ENCODE peak calls at places on chromosomes 4 and X, in ten cellular contexts. Y, W, D, S, M, U, F, B, K and L are unnamed samples.

GRCh38 chr4:89023140-89023539 is 33.8 kb downstream of the FAM13A start:
- DNase-seq in Y (no peak), W (no peak), D (no peak), S (no peak), M (no peak), U (no peak), F (no peak), B (no peak), K (no peak), L (no peak)

GRCh38 chr4:106583567-106583966 is 215.0 kb upstream of the GIMD1 start:
- DNase-seq in Y (no peak), W (no peak), D (no peak), S (no peak), M (no peak), U (no peak), F (no peak), B (no peak), K (peak; percentile 98), L (no peak)

GRCh38 chr4:138567696-138568095 is 325.5 kb upstream of the SLC7A11 start:
- DNase-seq in Y (no peak), W (no peak), D (no peak), S (no peak), M (no peak), U (no peak), F (no peak), B (no peak), K (peak; percentile 72), L (no peak)

GRCh38 chrX:120419465-120419864 is 49.6 kb downstream of the LAMP2 start:
- DNase-seq in Y (no peak), W (no peak), D (no peak), S (no peak), M (peak; percentile 77), U (no peak), F (no peak), B (no peak), K (no peak), L (no peak)

GRCh38 chr4:96691496-96691895 is 851.6 kb downstream of the PDHA2 start:
- DNase-seq in Y (no peak), W (no peak), D (no peak), S (no peak), M (no peak), U (no peak), F (no peak), B (no peak), K (no peak), L (no peak)

GRCh38 chrX:40176256-40176978 is 78.7 kb upstream of the BCOR start:
- DNase-seq in Y (peak; percentile 84), W (peak; percentile 58), D (peak; percentile 84), S (peak; percentile 67), M (peak; percentile 84), U (peak; percentile 84), F (peak; percentile 63), B (peak; percentile 80), K (no peak), L (peak; percentile 71)

GRCh38 chrX:20224814-20225487 is 41.8 kb downstream of the RPS6KA3 start:
- DNase-seq in Y (no peak), W (no peak), D (no peak), S (peak; percentile 13), M (peak; percentile 3), U (no peak), F (no peak), B (no peak), K (peak; percentile 71), L (peak; percentile 9)

GRCh38 chr4:13705521-13706035 is 78.1 kb upstream of the BOD1L1 start:
- DNase-seq in Y (peak; percentile 72), W (no peak), D (no peak), S (no peak), M (no peak), U (no peak), F (no peak), B (no peak), K (no peak), L (no peak)

GRCh38 chrX:69093960-69094935 is 71.0 kb downstream of the PJA1 start:
- DNase-seq in Y (no peak), W (peak; percentile 49), D (no peak), S (peak; percentile 62), M (peak; percentile 52), U (peak; percentile 82), F (peak; percentile 43), B (no peak), K (peak; percentile 30), L (peak; percentile 59)

GRCh38 chr4:104693601-104694201 is 199.0 kb upstream of the CXXC4 start:
- DNase-seq in Y (no peak), W (no peak), D (no peak), S (no peak), M (peak; percentile 13), U (no peak), F (no peak), B (no peak), K (no peak), L (no peak)

GRCh38 chr4:38815879-38816782 is 11.5 kb upstream of the TLR1 start:
- DNase-seq in Y (no peak), W (no peak), D (no peak), S (no peak), M (peak; percentile 65), U (no peak), F (no peak), B (no peak), K (peak; percentile 32), L (peak; percentile 54)

GRCh38 chr4:54784188-54784671 is 126.5 kb downstream of the KIT start:
- DNase-seq in Y (peak; percentile 58), W (peak; percentile 50), D (peak; percentile 96), S (no peak), M (no peak), U (no peak), F (no peak), B (no peak), K (peak; percentile 27), L (no peak)

GRCh38 chr4:40599431-40599830 is 30.2 kb downstream of the RBM47 start:
- DNase-seq in Y (no peak), W (no peak), D (no peak), S (no peak), M (no peak), U (no peak), F (no peak), B (no peak), K (no peak), L (no peak)

GRCh38 chrX:154046262-154046771 is 26.6 kb upstream of the IRAK1 start:
- DNase-seq in Y (no peak), W (no peak), D (no peak), S (no peak), M (no peak), U (no peak), F (no peak), B (no peak), K (peak; percentile 86), L (no peak)

GRCh38 chr4:25424539-25425228 is 47.6 kb downstream of the ANAPC4 start:
- DNase-seq in Y (no peak), W (no peak), D (no peak), S (no peak), M (no peak), U (no peak), F (no peak), B (no peak), K (no peak), L (no peak)

GRCh38 chr4:10105421-10105820 is 11.2 kb downstream of the WDR1 start:
- DNase-seq in Y (no peak), W (no peak), D (no peak), S (no peak), M (no peak), U (no peak), F (no peak), B (no peak), K (no peak), L (no peak)

GRCh38 chrX:46611658-46612362 is 38.2 kb downstream of the CHST7 start:
- DNase-seq in Y (no peak), W (no peak), D (no peak), S (no peak), M (no peak), U (no peak), F (no peak), B (no peak), K (no peak), L (no peak)

GRCh38 chrX:135737361-135738071 is 24.1 kb downstream of the CT45A1 start:
- DNase-seq in Y (no peak), W (no peak), D (no peak), S (no peak), M (peak; percentile 5), U (no peak), F (no peak), B (no peak), K (no peak), L (no peak)
- TF ChIP-seq CTCF in Y (no peak), W (no peak), D (no peak), S (no peak), M (peak; percentile 40), U (no peak), F (no peak), B (no peak), K (no peak), L (no peak)

DNA sequence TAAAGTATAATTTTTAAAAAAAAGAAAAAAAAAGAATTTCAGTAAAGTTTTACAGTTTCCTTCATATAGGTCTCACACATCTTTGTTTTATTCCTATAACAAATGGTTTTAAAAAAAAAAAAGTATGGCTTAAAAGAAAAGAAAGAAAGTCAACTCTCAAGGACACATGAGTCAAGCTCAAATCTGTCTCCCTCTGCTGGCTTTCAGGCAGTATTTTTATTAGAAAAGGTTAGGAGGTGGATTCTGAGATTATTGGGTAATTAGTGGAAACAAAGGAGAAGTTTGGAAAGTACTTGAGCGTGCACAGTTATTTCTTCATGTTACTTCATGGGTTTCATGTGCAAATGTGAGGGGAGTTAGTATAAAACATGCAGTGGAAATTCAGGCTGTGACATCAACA is 36.6 kb upstream of the BTC start:
- DNase-seq in Y (no peak), W (no peak), D (no peak), S (no peak), M (no peak), U (no peak), F (no peak), B (no peak), K (no peak), L (no peak)
- TF ChIP-seq CTCF in Y (no peak), W (no peak), D (no peak), S (no peak), M (peak; percentile 61), U (peak; percentile 61), F (peak; percentile 19), B (peak; percentile 52), K (peak; percentile 22), L (no peak)

DNA sequence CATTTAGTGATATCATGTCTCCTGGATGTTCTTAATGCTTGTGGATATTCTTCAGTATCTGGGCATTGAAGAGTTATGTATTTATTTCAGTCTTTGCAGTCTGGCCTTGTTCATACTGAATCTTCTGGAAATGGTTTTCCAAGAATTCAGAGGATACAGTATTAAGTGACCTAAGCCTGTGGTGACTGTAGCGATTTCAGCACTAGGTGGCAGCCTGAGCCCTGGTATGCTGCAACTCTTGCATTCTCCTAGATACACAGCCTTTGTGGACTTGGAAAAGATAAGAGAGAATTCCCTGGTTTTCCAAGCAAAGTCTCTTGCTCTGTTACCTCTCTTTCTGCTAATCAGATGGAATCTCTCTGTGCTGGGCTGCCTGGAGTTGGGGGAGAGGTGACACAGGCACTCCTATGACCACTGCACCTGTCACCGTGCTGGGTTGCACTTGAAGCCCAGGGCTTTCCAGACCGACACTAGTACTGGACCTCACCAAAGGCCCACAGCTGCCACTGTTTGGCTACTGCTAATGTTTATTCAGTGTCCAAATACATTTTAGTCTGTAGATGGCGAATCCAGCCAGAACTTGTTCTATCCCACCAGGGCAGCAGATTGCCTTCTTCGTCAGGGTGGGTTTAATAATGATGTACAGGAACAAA is 19.3 kb upstream of the SPIN2A start:
- DNase-seq in Y (peak; percentile 55), W (peak; percentile 39), D (no peak), S (no peak), M (peak; percentile 20), U (peak; percentile 80), F (peak; percentile 34), B (no peak), K (peak; percentile 11), L (no peak)
- TF ChIP-seq CTCF in Y (no peak), W (no peak), D (no peak), S (peak; percentile 34), M (peak; percentile 69), U (peak; percentile 76), F (peak; percentile 24), B (peak; percentile 65), K (peak; percentile 27), L (no peak)

GRCh38 chr4:82748781-82749504 is 49.7 kb downstream of the SCD5 start:
- DNase-seq in Y (no peak), W (no peak), D (no peak), S (no peak), M (no peak), U (peak; percentile 9), F (no peak), B (no peak), K (peak; percentile 62), L (no peak)
- TF ChIP-seq CTCF in Y (no peak), W (no peak), D (no peak), S (no peak), M (no peak), U (no peak), F (no peak), B (no peak), K (no peak), L (no peak)